ENCODE peak calls at places on chromosomes 2 and 18, in four cellular contexts. L is sigmoid colon, O is IMR-90, H is GM06990. R is an unnamed sample.
A peak's percentile ranks its signal among the peaks of the same experiment; 100 is the strongest.

GRCh38 chr2:121485039-121485438 is 45.6 kb upstream of the RNU4ATAC start:
- DNase-seq in L (no peak), O (peak; percentile 84), H (no peak), R (no peak)

GRCh38 chr2:160700415-160700814 is 206.8 kb upstream of the RBMS1 start:
- DNase-seq in L (no peak), O (no peak), H (no peak), R (peak; percentile 68)

GRCh38 chr18:21904856-21905255 is 164.3 kb downstream of the MIB1 start:
- DNase-seq in L (no peak), O (no peak), H (no peak), R (no peak)

GRCh38 chr2:197191177-197191947 is 119.2 kb downstream of the ANKRD44 start:
- DNase-seq in L (no peak), O (peak; percentile 28), H (no peak), R (no peak)

GRCh38 chr2:21424375-21424774 is 300.6 kb downstream of the TDRD15 start:
- DNase-seq in L (no peak), O (no peak), H (no peak), R (no peak)

GRCh38 chr2:222837643-222838056 is 23.2 kb upstream of the ACSL3 start:
- DNase-seq in L (no peak), O (peak; percentile 41), H (no peak), R (no peak)

GRCh38 chr2:105977212-105977611 is 216.9 kb downstream of the UXS1 start:
- DNase-seq in L (no peak), O (peak; percentile 86), H (no peak), R (peak; percentile 69)

GRCh38 chr2:132670961-132671781 is 1.2 kb upstream of the LYPD1 start:
- DNase-seq in L (no peak), O (peak; percentile 97), H (no peak), R (peak; percentile 64)

GRCh38 chr2:19944205-19944845 is 42.5 kb upstream of the TTC32 start:
- DNase-seq in L (no peak), O (no peak), H (no peak), R (no peak)

GRCh38 chr2:20525041-20526035 is 78.5 kb downstream of the RHOB start:
- DNase-seq in L (peak; percentile 89), O (peak; percentile 68), H (peak; percentile 82), R (no peak)

GRCh38 chr18:72233106-72233505 is 311.0 kb downstream of the CBLN2 start:
- DNase-seq in L (no peak), O (no peak), H (no peak), R (no peak)

GRCh38 chr18:69250305-69251151 is 150.2 kb upstream of the DOK6 start:
- DNase-seq in L (no peak), O (peak; percentile 55), H (no peak), R (peak; percentile 70)

GRCh38 chr2:232142049-232142448 is 180.5 kb downstream of the DIS3L2 start:
- DNase-seq in L (no peak), O (peak; percentile 31), H (no peak), R (no peak)

GRCh38 chr18:55000529-55000928 is 41.3 kb upstream of the CCDC68 start:
- DNase-seq in L (no peak), O (no peak), H (no peak), R (no peak)

GRCh38 chr2:11811036-11811654 is 64.7 kb downstream of the LPIN1 start:
- DNase-seq in L (no peak), O (no peak), H (no peak), R (no peak)

GRCh38 chr18:23094411-23095165 is 40.7 kb upstream of the CABLES1 start:
- DNase-seq in L (peak; percentile 33), O (no peak), H (no peak), R (no peak)

GRCh38 chr2:109440507-109441156 is 173.1 kb downstream of the SEPTIN10 start:
- DNase-seq in L (peak; percentile 4), O (no peak), H (no peak), R (no peak)

GRCh38 chr2:217935245-217935879 is 67.4 kb downstream of the TNS1 start:
- DNase-seq in L (no peak), O (peak; percentile 75), H (no peak), R (no peak)

GRCh38 chr2:84878459-84878858 is 2.4 kb downstream of the TRABD2A start:
- DNase-seq in L (peak; percentile 21), O (no peak), H (no peak), R (no peak)

GRCh38 chr2:173851256-173851655 is 113.9 kb downstream of the SP3 start:
- DNase-seq in L (no peak), O (no peak), H (no peak), R (peak; percentile 39)

GRCh38 chr2:238251986-238252385 is 12.1 kb upstream of the HES6 start:
- DNase-seq in L (no peak), O (no peak), H (no peak), R (no peak)

GRCh38 chr18:62500966-62501591 is 21.7 kb upstream of the ZCCHC2 start:
- DNase-seq in L (no peak), O (no peak), H (no peak), R (no peak)

GRCh38 chr18:77008576-77009315 is 123.8 kb downstream of the MBP start:
- DNase-seq in L (no peak), O (no peak), H (no peak), R (no peak)

GRCh38 chr2:236857781-236858180 is 227.9 kb upstream of the COPS8 start:
- DNase-seq in L (peak; percentile 46), O (no peak), H (no peak), R (no peak)

GRCh38 chr2:239894276-239894675 is 130.9 kb downstream of the NDUFA10 start:
- DNase-seq in L (no peak), O (no peak), H (no peak), R (no peak)

GRCh38 chr2:239822146-239822945 is 202.8 kb downstream of the NDUFA10 start:
- DNase-seq in L (peak; percentile 57), O (no peak), H (no peak), R (no peak)

GRCh38 chr2:70596739-70597138 is 43.1 kb upstream of the TGFA start:
- DNase-seq in L (no peak), O (no peak), H (no peak), R (no peak)

GRCh38 chr2:177183860-177184259 is 28.7 kb upstream of the HNRNPA3 start:
- DNase-seq in L (no peak), O (no peak), H (no peak), R (no peak)

GRCh38 chr2:62938126-62938525 is 112.5 kb upstream of the OTX1 start:
- DNase-seq in L (no peak), O (peak; percentile 52), H (no peak), R (no peak)

DNA sequence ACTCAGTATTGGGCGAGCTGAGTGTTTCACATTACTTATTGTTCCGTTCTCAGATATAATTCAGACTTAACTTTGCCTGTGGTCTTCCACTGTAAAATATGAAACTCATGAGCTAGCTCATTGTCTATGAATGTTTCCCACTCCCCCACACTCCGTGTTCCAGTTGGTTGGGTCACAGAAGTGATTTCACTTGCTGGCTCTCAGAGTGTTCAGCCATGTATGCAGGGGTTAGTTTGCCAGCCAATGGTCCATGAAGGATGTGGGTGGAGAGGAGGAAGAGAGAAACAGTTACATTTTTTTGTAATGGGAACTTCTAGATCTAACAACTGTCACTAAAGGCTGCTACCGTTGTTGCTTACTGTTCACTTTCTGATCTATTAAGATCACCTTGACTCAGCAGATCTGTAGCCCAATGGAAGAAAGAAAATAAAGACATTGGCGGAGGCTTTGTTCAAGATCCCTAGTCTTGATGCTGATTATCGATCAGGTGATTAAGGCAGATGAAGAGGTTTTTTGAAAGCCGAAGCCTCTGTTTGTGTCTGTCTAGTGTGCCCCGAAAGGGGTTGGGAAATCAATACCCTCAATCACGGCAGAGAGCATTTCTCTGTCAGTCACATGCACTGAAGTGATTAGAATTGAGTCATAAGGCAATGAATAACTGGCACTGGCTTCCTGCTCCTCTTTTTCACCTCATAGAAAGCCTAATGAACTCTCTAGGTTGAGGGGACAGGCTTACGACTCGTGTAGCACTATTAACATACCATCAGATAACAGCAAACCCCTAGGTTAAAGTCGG is 279.7 kb upstream of the FIGN start:
- DNase-seq in L (peak; percentile 59), O (no peak), H (peak; percentile 68), R (no peak)
- H3K4me3 ChIP-seq in L (no peak overlapping the region), O (no peak overlapping the region), H (no peak overlapping the region), R (no peak overlapping the region)

GRCh38 chr2:68722712-68723111 is 11.9 kb upstream of the ARHGAP25 start:
- DNase-seq in L (no peak), O (no peak), H (no peak), R (no peak)
- TF ChIP-seq CTCF in L (no peak), O (no peak), H (peak; percentile 25), R (no peak)

DNA sequence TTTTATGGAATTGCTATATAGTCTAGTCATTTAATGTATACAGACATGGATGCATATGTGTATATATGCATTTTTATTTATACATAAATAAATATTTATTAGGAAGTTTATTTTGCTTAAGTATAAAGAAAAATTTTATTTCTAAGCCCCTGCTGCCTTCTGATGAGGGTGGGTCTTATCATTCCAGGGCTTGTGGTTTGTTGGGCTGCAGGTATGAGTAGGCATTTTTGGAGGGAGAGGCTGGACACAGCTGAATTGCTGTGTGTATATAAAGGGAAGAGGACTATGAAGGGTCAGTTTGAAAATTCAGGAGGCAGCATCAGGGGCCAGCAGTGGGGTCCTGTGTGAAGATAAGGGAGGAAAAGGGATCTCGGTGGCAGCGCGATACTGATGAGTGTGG is 189.4 kb downstream of the TMEM182 start:
- DNase-seq in L (no peak), O (no peak), H (no peak), R (no peak)
- H3K4me3 ChIP-seq in L (no peak overlapping the region), O (no peak overlapping the region), H (no peak overlapping the region), R (no peak overlapping the region)

DNA sequence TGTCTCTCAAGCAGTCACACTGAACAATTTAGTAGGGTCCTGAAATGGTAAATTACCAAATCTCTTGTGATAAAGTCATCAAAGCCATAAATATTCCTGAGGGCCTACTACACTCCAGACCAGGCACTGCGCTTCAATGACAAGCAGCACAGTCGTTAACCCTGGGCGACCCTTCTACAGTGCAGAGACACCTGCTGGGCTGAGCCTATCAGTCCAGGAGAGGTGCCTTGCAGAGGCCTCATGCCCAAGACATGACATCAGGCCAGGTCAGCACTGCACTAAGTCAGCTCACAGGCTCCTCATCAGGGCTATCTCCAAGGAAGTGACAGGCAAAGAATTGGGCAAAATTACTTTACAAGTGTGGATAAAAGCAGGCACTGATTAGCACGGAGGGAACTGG is 166.4 kb upstream of the EPB41L3 start:
- DNase-seq in L (no peak), O (no peak), H (no peak), R (no peak)
- TF ChIP-seq CTCF in L (no peak), O (no peak), H (no peak), R (no peak)

R was measured in AG09309.